ENCODE peak calls at places on chromosomes 13 and 19, in ten cellular contexts. F, X, E, N, S, T, M, H, I and Y are unnamed samples.

GRCh38 chr13:58151452-58151851 is 519.9 kb downstream of the PCDH17 start:
- DNase-seq in X (no peak), H (no peak), M (no peak), I (no peak), T (no peak), S (no peak), E (no peak), N (no peak), F (no peak), Y (no peak)

GRCh38 chr13:113635048-113635420 is 23.0 kb downstream of the ATP4B start:
- DNase-seq in E (no peak), N (no peak), T (no peak), S (no peak), H (no peak), F (no peak), I (no peak), X (no peak), M (no peak), Y (no peak)

GRCh38 chr19:13665125-13665903 is 99.0 kb upstream of the MRI1 start:
- DNase-seq in F (no peak), S (peak), I (no peak), M (no peak), E (no peak), T (no peak), N (no peak), H (no peak), X (no peak), Y (no peak)

GRCh38 chr13:22108283-22108897 is 437.5 kb downstream of the FGF9 start:
- DNase-seq in X (no peak), E (no peak), F (peak), N (no peak), I (no peak), M (no peak), S (no peak), T (no peak), H (no peak), Y (no peak)

GRCh38 chr19:40802300-40803169 is 3.5 kb downstream of the EGLN2 start:
- DNase-seq in T (no peak), M (peak), I (no peak), X (no peak), N (no peak), E (no peak), H (no peak), S (peak), F (no peak), Y (peak)

GRCh38 chr19:10295305-10295846 is 5.6 kb downstream of the ICAM5 start:
- DNase-seq in E (peak), I (peak), F (no peak), H (no peak), N (no peak), M (peak), T (no peak), X (peak), S (peak), Y (no peak)

GRCh38 chr13:103282571-103283450 is 216.6 kb upstream of the SLC10A2 start:
- DNase-seq in N (peak), T (no peak), M (no peak), F (peak), X (no peak), H (peak), E (no peak), S (peak), I (no peak), Y (no peak)

GRCh38 chr19:7940841-7941240 is 2.6 kb downstream of the TIMM44 start:
- DNase-seq in H (no peak), M (no peak), X (no peak), T (no peak), N (no peak), I (no peak), S (no peak), F (no peak), E (no peak), Y (no peak)

GRCh38 chr19:13031917-13032623 is 36.8 kb downstream of the NFIX start:
- DNase-seq in I (no peak), E (no peak), T (no peak), X (no peak), H (no peak), N (no peak), F (no peak), M (no peak), S (no peak), Y (no peak)

GRCh38 chr13:80454245-80454644 is 113.3 kb upstream of the SPRY2 start:
- DNase-seq in F (no peak), T (no peak), H (no peak), I (peak), N (peak), M (no peak), S (peak), E (no peak), X (no peak), Y (no peak)